ENCODE peak calls at places on chromosomes 12 and 14, in seven cellular contexts. W, Z, A, R, U, M and S are unnamed samples.

GRCh38 chr12:80356092-80356491 is 87.9 kb upstream of the PTPRQ start:
- DNase-seq in W (no peak), Z (no peak), A (no peak), R (no peak), U (no peak), M (no peak), S (no peak)

GRCh38 chr12:75722714-75723200 is 211.3 kb upstream of the KRR1 start:
- DNase-seq in W (peak; percentile 13), Z (no peak), A (peak; percentile 62), R (peak; percentile 37), U (peak; percentile 17), M (no peak), S (no peak)

GRCh38 chr14:65985976-65986375 is 500.2 kb upstream of the CCDC196 start:
- DNase-seq in W (no peak), Z (no peak), A (no peak), R (no peak), U (no peak), M (no peak), S (no peak)

GRCh38 chr12:110686294-110686903 is 2.5 kb downstream of the HVCN1 start:
- DNase-seq in W (no peak), Z (no peak), A (no peak), R (no peak), U (no peak), M (no peak), S (no peak)

GRCh38 chr12:46468159-46468558 is 95.6 kb upstream of the SLC38A2 start:
- DNase-seq in W (no peak), Z (no peak), A (peak; percentile 20), R (no peak), U (no peak), M (no peak), S (no peak)

GRCh38 chr12:60501124-60501729 is 905.4 kb downstream of the SLC16A7 start:
- DNase-seq in W (no peak), Z (no peak), A (no peak), R (no peak), U (no peak), M (no peak), S (no peak)

GRCh38 chr14:22433059-22433458 is 156.0 kb downstream of the DAD1 start:
- DNase-seq in W (no peak), Z (no peak), A (no peak), R (no peak), U (no peak), M (no peak), S (no peak)

GRCh38 chr14:22493143-22493542 is 95.9 kb downstream of the DAD1 start:
- DNase-seq in W (no peak), Z (no peak), A (no peak), R (no peak), U (no peak), M (no peak), S (no peak)

GRCh38 chr12:18799561-18799960 is 61.6 kb downstream of the CAPZA3 start:
- DNase-seq in W (no peak), Z (no peak), A (no peak), R (no peak), U (no peak), M (no peak), S (no peak)

GRCh38 chr14:92577321-92577742 is 63.8 kb downstream of the RIN3 start:
- DNase-seq in W (no peak), Z (no peak), A (no peak), R (peak; percentile 42), U (peak; percentile 65), M (no peak), S (no peak)

GRCh38 chr14:52351191-52351560 is 37.1 kb downstream of the PTGER2 start:
- DNase-seq in W (no peak), Z (no peak), A (no peak), R (no peak), U (no peak), M (no peak), S (no peak)

GRCh38 chr14:85579957-85580356 is 50.0 kb downstream of the FLRT2 start:
- DNase-seq in W (no peak), Z (no peak), A (no peak), R (no peak), U (no peak), M (no peak), S (no peak)

GRCh38 chr12:74770552-74770951 is 232.9 kb downstream of the ATXN7L3B start:
- DNase-seq in W (no peak), Z (no peak), A (no peak), R (no peak), U (no peak), M (no peak), S (no peak)

GRCh38 chr12:117051380-117051779 is 47.8 kb downstream of the TESC start:
- DNase-seq in W (no peak), Z (no peak), A (no peak), R (no peak), U (no peak), M (no peak), S (peak; percentile 31)

GRCh38 chr12:20367731-20368652 is at the start of gene PDE3A:
- DNase-seq in W (no peak), Z (peak; percentile 81), A (peak; percentile 42), R (no peak), U (peak; percentile 24), M (peak; percentile 50), S (no peak)
- TF ChIP-seq CTCF in W (no peak), Z (no peak), A (no peak), R (no peak), U (no peak), M (no peak), S (no peak)

DNA sequence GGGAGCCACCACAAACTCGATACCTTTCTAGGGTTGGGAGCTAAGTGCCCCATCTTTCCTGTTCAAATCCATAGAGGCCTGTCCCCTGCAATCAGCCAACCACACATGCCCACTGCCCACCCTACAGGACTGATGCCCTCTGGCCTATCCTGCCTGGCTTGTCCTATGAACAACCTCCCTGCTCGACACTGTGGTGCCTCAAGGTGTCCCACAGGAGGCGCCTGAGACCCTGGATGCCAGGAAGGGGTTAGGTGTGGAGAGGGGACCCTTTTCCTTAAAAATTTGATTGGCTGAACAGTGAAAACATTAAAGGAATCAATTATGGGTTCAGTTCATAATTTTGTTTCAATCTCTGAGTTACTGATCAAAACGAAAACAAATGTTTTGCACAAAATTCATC is 97.3 kb upstream of the FZD10 start:
- DNase-seq in W (no peak), Z (peak; percentile 18), A (no peak), R (no peak), U (no peak), M (no peak), S (no peak)
- TF ChIP-seq CTCF in W (no peak), Z (no peak), A (no peak), R (no peak), U (no peak), M (no peak), S (no peak)

GRCh38 chr12:104733717-104734175 is 224.3 kb downstream of the SLC41A2 start:
- DNase-seq in W (no peak), Z (peak; percentile 67), A (no peak), R (no peak), U (peak; percentile 55), M (peak; percentile 54), S (no peak)
- TF ChIP-seq CTCF in W (no peak), Z (no peak), A (no peak), R (no peak), U (peak; percentile 39), M (peak; percentile 20), S (no peak)

DNA sequence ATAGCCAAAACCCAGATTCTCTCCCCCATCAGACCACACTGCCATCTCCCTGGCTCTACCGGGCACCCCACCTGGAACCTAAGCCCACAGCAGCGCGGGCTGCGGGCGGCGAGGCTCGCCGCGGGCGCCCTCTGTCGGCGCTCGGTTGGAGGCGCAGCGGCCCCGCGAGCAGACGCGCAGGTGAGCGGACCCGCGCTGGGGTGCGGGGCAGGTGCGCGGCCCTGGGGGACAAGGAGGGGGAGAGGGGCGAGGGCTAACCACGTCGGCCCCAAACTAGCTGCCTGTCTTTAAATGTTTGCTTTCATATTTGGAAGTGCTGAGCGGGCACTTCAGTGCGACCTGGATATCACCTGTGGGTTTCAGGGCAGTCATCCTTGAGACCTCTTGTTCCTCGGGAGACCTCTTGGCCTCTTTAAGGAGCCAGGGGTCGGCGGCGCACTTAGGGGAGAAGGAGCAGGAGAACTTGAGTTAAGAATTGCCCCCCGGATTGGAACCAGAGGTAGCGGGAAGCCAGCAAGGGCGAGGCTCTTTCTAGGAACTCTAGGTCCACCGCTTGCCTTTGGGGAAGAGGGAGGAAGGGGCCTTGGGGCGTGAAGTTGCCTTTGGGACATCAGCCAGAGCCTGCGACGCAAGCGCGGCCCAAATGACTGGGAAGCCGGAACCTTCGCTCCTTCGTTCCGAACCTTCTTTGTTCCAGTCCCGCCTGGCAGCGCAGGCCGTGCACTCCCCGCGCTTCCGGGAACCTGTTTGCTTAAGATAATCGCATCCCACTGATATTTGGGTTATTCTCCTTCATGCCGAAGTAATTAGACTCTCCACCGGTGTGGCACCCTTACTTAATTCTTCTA is 78.7 kb downstream of the NEDD1 start:
- DNase-seq in W (peak; percentile 19), Z (peak; percentile 63), A (peak; percentile 30), R (peak; percentile 28), U (peak; percentile 76), M (peak; percentile 51), S (peak; percentile 33)
- TF ChIP-seq CTCF in W (peak; percentile 88), Z (peak; percentile 93), A (peak; percentile 95), R (peak; percentile 85), U (peak; percentile 96), M (peak; percentile 85), S (peak; percentile 81)

DNA sequence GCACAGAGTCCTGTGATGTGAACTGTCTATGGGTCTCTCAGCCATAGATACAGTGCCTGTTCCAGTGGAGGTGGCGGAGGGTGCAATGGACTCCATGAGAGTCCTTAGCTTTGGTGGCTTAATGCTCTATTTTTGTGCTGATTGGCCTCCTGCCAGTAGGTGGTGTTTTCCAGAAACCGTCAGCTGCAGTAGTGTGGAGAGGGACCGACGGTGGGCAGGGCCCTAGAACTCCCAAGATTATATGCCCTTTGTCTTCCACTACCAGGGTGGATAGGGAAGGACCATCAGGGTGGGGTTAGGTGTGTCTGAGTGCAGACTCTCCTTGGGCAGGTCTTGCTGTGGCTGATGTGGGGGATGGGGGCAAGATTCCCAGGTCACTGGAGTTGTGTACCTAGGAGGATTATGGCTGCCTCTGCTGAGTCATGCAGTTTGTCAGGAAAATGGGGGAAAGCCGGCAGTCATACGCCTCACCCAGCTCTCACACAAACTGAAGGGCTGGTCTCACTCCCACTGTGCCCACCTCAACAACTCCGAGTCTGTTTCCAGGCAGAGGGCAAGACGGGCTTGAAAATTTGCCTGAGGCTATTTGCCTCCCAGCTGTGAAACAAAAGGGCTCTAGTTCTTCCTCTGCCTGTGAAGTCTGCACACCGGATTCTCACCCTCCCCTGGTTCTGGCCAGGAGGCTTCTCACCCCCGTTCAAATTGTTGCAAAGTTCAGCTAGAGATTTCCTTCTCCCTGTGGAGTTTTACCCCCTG is 24.9 kb upstream of the ZDHHC17 start:
- DNase-seq in W (no peak), Z (no peak), A (no peak), R (no peak), U (no peak), M (no peak), S (no peak)
- TF ChIP-seq CTCF in W (no peak), Z (no peak), A (no peak), R (no peak), U (no peak), M (no peak), S (no peak)

GRCh38 chr12:98422809-98423208 is 92.6 kb upstream of the TMPO start:
- DNase-seq in W (no peak), Z (peak; percentile 71), A (no peak), R (no peak), U (no peak), M (no peak), S (no peak)
- TF ChIP-seq CTCF in W (no peak), Z (peak; percentile 32), A (no peak), R (no peak), U (no peak), M (no peak), S (no peak)

DNA sequence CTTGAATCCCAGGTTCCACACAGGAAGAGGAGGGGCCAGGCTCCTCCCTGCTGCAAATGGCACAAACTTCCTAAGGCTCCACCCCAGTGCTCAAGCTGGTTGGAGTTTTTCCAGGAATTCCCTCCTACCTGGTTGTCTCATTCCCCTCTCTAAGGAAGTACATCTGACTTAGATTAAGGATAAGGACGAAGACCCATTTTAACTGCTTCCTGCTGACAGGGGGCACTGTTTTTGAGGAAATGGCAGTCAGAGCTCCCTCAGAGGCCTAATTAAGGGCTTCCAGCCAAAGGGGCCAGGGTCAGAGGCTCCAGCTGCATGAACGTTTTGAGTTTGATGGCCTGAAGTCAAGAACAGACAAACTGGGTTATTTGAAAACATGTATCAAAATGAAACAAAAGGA is 1084.7 kb downstream of the SLC6A15 start:
- DNase-seq in W (no peak), Z (peak; percentile 58), A (no peak), R (no peak), U (no peak), M (no peak), S (no peak)
- TF ChIP-seq CTCF in W (no peak), Z (no peak), A (no peak), R (no peak), U (no peak), M (no peak), S (no peak)